ENCODE peak calls at places on chromosomes 7 and 10, in nine cellular contexts. S is cardiac fibroblast; B is stomach; I is heart right ventricle; Q is cardiac muscle cell; L is choroid plexus epithelial cell; O is CD8-positive, alpha-beta T cell; M is effector memory CD4-positive, alpha-beta T cell; A is uterus. K is an unnamed sample.

GRCh38 chr7:115851291-115851690 is 179.3 kb downstream of the TFEC start:
- DNase-seq in S (peak; percentile 68), B (no peak), I (no peak), Q (peak; percentile 66), L (peak; percentile 82), O (no peak), M (no peak), A (no peak), K (no peak)

GRCh38 chr10:61835069-61835908 is 66.2 kb upstream of the ARID5B start:
- DNase-seq in S (peak; percentile 82), B (peak; percentile 29), I (peak; percentile 6), Q (peak; percentile 84), L (peak; percentile 91), O (no peak), M (no peak), A (peak; percentile 18), K (peak; percentile 35)

GRCh38 chr10:132483394-132483793 is 54.2 kb upstream of the INPP5A start:
- DNase-seq in S (no peak), B (no peak), I (no peak), Q (no peak), L (no peak), O (no peak), M (no peak), A (no peak), K (no peak)

GRCh38 chr10:93451244-93451947 is 30.7 kb downstream of the MYOF start:
- DNase-seq in S (no peak), B (no peak), I (no peak), Q (no peak), L (no peak), O (no peak), M (no peak), A (no peak), K (no peak)

GRCh38 chr10:132523561-132524442 is 13.8 kb upstream of the INPP5A start:
- DNase-seq in S (no peak), B (no peak), I (peak; percentile 1), Q (no peak), L (no peak), O (no peak), M (no peak), A (peak; percentile 15), K (no peak)

GRCh38 chr7:379456-380225 is 89.7 kb downstream of the FOXL3 start:
- DNase-seq in S (no peak), B (peak; percentile 25), I (no peak), Q (no peak), L (no peak), O (no peak), M (no peak), A (peak; percentile 30), K (no peak)

GRCh38 chr10:131272897-131273451 is 38.5 kb downstream of the TCERG1L start:
- DNase-seq in S (no peak), B (no peak), I (no peak), Q (no peak), L (no peak), O (no peak), M (no peak), A (no peak), K (no peak)

GRCh38 chr10:77431209-77431611 is 206.4 kb downstream of the KCNMA1 start:
- DNase-seq in S (no peak), B (no peak), I (no peak), Q (no peak), L (no peak), O (no peak), M (no peak), A (no peak), K (no peak)

GRCh38 chr7:129746857-129747529 is 135.5 kb downstream of the NRF1 start:
- DNase-seq in S (no peak), B (no peak), I (no peak), Q (no peak), L (no peak), O (no peak), M (no peak), A (no peak), K (peak; percentile 43)
- H3K4me3 ChIP-seq in S (no peak overlapping the region), B (no peak overlapping the region), I (no peak overlapping the region), Q (no peak overlapping the region), L (no peak overlapping the region), O (no peak overlapping the region), M (no peak overlapping the region), A (no peak overlapping the region), K (no peak overlapping the region)

DNA sequence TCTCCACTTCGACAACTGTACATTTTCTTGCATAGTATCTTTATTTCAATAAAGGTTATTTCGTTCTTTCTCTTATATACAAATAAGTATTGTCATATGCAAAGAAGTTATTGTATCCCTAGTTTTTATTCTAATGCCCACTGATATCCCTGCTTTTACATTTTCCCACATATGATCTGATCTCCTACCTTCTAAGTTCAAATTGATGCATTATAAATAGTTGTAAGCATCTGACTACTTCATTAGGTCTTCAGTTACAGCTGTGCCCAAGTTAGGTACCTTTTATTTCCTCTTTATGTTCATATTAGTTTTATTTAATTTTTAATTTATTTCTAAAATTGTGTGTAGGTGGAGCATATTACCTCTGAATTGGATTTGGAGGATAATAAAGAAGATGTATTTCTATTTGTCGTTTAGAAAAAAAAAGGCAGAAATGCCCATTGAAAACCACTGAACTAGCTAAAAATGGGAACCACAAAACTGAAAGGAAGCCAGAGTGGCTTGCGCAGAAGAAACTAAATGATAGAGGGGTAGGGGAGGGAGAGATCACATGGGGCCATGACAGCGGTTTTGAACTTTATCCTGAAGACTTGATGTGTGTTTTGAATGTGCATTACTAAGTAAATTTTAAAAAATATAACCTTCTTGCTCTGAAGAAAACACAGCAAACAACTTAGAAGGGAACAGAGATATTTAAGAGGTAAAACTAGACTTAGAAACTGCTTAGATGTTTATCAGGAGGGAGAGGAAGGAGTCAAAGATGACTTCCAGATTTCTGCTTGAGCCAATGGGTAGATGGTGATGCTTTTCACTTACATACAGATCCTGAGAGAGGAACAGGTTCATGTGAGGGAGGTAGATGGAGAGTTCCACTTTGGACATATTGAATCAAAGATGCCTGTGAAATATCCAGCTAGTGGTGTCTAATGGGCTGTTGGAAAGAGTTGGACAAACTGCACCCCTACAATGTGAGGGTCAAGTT is 9.3 kb upstream of the ZC3HAV1L start:
- DNase-seq in S (no peak), B (no peak), I (no peak), Q (no peak), L (no peak), O (no peak), M (no peak), A (no peak), K (no peak)
- H3K4me3 ChIP-seq in S (no peak overlapping the region), B (no peak overlapping the region), I (no peak overlapping the region), Q (no peak overlapping the region), L (no peak overlapping the region), O (no peak overlapping the region), M (no peak overlapping the region), A (no peak overlapping the region), K (no peak overlapping the region)

DNA sequence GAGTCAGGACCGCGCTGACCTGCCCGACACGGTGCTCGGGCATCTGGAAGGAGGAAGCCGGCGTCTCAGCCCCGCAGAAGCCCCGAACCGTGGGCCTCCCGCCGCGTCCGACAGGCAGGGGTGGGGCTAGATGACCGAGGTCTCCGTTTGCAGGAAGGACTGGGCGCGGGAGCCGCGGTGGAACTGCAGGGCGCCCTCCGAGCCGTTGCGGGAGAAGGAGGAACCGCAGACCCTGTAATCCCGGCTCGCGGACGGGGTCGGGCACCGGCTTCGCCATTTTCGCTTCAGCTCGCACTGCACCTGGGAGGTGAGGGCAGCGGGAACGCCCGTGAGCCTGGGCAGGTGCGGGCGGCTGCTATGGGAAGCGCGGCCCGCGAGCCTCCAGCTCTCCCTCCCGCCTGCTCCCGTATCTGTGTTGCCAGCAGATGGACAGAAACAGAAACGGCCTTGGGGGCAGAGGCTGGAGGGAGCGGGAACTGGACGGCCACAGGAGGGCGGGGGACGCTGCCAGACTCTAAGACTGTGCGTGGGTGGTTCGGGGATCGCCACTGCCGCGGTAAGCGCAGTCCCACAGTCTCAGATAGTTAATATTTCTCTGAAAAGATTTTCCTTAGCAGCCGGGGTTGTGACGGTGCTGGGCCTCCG is 114.1 kb downstream of the VIPR2 start:
- DNase-seq in S (peak; percentile 21), B (peak; percentile 64), I (peak; percentile 60), Q (peak; percentile 34), L (no peak), O (no peak), M (no peak), A (peak; percentile 52), K (peak; percentile 79)
- H3K4me3 ChIP-seq in S (peak overlapping the region; percentile 42), B (peak overlapping the region; percentile 52), I (peak overlapping the region; percentile 56), Q (peak overlapping the region; percentile 11), L (peak overlapping the region; percentile 56), O (no peak overlapping the region), M (peak overlapping the region; percentile 37), A (peak overlapping the region; percentile 34), K (peak overlapping the region; percentile 64)

DNA sequence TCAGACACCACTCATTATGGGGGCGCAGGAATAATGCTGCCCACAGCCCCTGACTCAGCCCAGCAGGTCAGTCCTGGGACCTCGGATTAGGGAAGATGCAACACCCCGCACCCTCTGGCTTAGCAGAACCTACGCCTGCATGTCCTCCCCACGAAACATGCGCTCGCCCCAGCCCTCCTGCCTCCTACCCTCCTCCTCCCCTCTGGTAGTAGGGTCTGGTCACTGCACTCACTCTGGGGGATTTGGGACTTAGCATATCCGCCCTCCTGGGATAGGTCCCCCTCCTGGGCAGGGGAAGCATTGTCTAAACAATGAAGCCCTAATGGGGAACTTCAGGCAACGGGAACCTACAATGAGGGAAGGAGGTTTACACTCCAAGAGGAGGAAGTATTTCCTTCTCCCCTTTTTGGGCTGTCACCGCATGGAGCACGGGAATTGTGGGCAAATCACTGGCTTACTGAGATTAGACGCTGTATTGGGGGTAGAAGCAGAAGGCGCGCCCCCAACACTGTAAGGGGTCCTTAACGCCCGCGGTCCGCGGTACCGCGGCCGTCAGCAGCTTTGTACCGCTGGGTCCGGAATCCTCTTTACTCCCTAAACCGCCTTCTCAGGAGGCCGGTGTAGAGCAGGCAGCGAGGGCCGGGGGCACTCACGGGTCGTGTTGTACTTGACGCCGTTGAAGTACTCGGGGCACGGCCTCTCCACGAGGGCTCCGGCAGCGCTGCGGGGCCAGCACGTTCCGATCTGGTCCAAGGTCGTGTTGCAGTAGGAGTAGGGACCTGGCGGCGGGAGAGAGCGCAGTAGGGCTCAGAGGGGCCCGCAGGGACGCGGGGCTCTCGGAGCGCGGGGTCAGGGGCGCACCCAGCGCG is 760 bp downstream of the CRHR2 start:
- DNase-seq in S (no peak), B (no peak), I (no peak), Q (no peak), L (no peak), O (no peak), M (no peak), A (no peak), K (no peak)
- H3K4me3 ChIP-seq in S (no peak overlapping the region), B (peak overlapping the region; percentile 47), I (peak overlapping the region; percentile 55), Q (peak overlapping the region; percentile 32), L (no peak overlapping the region), O (peak overlapping the region; percentile 40), M (peak overlapping the region; percentile 47), A (peak overlapping the region; percentile 19), K (peak overlapping the region; percentile 59)

GRCh38 chr10:100811752-100812750 is 66.7 kb downstream of the PAX2 start:
- DNase-seq in S (no peak), B (no peak), I (no peak), Q (no peak), L (no peak), O (no peak), M (no peak), A (no peak), K (no peak)
- H3K4me3 ChIP-seq in S (no peak overlapping the region), B (no peak overlapping the region), I (no peak overlapping the region), Q (no peak overlapping the region), L (no peak overlapping the region), O (no peak overlapping the region), M (no peak overlapping the region), A (no peak overlapping the region), K (no peak overlapping the region)

GRCh38 chr7:80783688-80784327 is 135.0 kb downstream of the SEMA3C start:
- DNase-seq in S (peak; percentile 27), B (no peak), I (no peak), Q (no peak), L (peak; percentile 64), O (no peak), M (no peak), A (no peak), K (no peak)
- H3K4me3 ChIP-seq in S (no peak overlapping the region), B (no peak overlapping the region), I (no peak overlapping the region), Q (no peak overlapping the region), L (no peak overlapping the region), O (no peak overlapping the region), M (no peak overlapping the region), A (no peak overlapping the region), K (no peak overlapping the region)